ENCODE peak calls at places on chromosomes 6 and 20, in seven cellular contexts. V, I, W, R, K, C and D are unnamed samples.
A peak's percentile ranks its signal among the peaks of the same experiment; 100 is the strongest.

GRCh38 chr20:61886721-61887658 is 178.7 kb downstream of the TAF4 start:
- DNase-seq in R (peak; percentile 28), W (no peak), K (no peak), V (peak; percentile 1), I (peak; percentile 60), C (peak; percentile 51), D (peak; percentile 47)

GRCh38 chr20:14997791-14998190 is 660.4 kb upstream of the FLRT3 start:
- DNase-seq in V (peak; percentile 60), W (no peak), K (no peak), I (no peak), R (no peak), C (no peak), D (no peak)

GRCh38 chr6:340991-341827 is 48.9 kb downstream of the DUSP22 start:
- DNase-seq in V (no peak), I (no peak), R (no peak), K (no peak), C (peak; percentile 52), W (no peak), D (no peak)

GRCh38 chr6:93644611-93645010 is 225.3 kb upstream of the EPHA7 start:
- DNase-seq in W (no peak), V (peak; percentile 3), I (peak; percentile 44), C (no peak), R (no peak), K (no peak), D (no peak)

GRCh38 chr6:116041934-116042333 is 18.8 kb downstream of the FRK start:
- DNase-seq in C (no peak), I (no peak), W (no peak), R (no peak), V (no peak), K (no peak), D (no peak)

GRCh38 chr6:68628156-68628555 is 6.9 kb upstream of the ADGRB3 start:
- DNase-seq in R (no peak), K (no peak), C (no peak), W (no peak), I (no peak), V (no peak), D (no peak)

GRCh38 chr6:116268589-116269293 is 11.0 kb downstream of the TSPYL1 start:
- DNase-seq in R (no peak), I (peak; percentile 78), V (peak; percentile 82), C (no peak), K (no peak), W (no peak), D (no peak)

GRCh38 chr6:125301435-125302391 is at the start of gene HDDC2:
- DNase-seq in W (peak; percentile 93), I (peak; percentile 85), C (peak; percentile 87), V (peak; percentile 78), K (peak; percentile 7), R (peak; percentile 44), D (peak; percentile 85)

GRCh38 chr6:164168595-164168994 is 754.1 kb downstream of the QKI start:
- DNase-seq in K (no peak), I (no peak), R (no peak), C (no peak), V (no peak), W (no peak), D (no peak)

GRCh38 chr20:44659931-44660330 is 8.4 kb upstream of the ADA start:
- DNase-seq in W (no peak), K (no peak), V (no peak), C (no peak), I (no peak), R (no peak), D (no peak)

GRCh38 chr20:43750774-43751166 is 24.0 kb upstream of the GTSF1L start:
- DNase-seq in R (no peak), V (no peak), I (no peak), C (no peak), K (no peak), W (no peak), D (no peak)

GRCh38 chr6:13453771-13454251 is 33.6 kb downstream of the GFOD1 start:
- DNase-seq in V (peak; percentile 77), K (peak; percentile 8), I (no peak), C (no peak), R (no peak), W (no peak), D (no peak)

GRCh38 chr6:131761061-131761761 is 46.6 kb upstream of the ENPP1 start:
- DNase-seq in V (no peak), W (no peak), I (no peak), C (no peak), K (no peak), R (no peak), D (no peak)

GRCh38 chr6:96065211-96065610 is 49.4 kb downstream of the FUT9 start:
- DNase-seq in I (no peak), K (no peak), W (no peak), V (no peak), C (no peak), R (no peak), D (no peak)

GRCh38 chr6:146210406-146211068 is 181.7 kb downstream of the GRM1 start:
- DNase-seq in W (no peak), I (no peak), K (no peak), R (no peak), V (no peak), C (no peak), D (no peak)

GRCh38 chr20:35093245-35093884 is 758 bp upstream of the TRPC4AP start:
- DNase-seq in K (no peak), V (peak; percentile 31), C (no peak), W (no peak), R (no peak), I (peak; percentile 15), D (no peak)

GRCh38 chr20:47358672-47359532 is 2.4 kb upstream of the ZMYND8 start:
- DNase-seq in K (no peak), R (no peak), W (peak; percentile 95), V (peak; percentile 98), I (peak; percentile 92), C (peak; percentile 77), D (peak; percentile 84)

GRCh38 chr20:16952965-16953364 is 204.8 kb downstream of the OTOR start:
- DNase-seq in I (no peak), W (no peak), C (no peak), R (no peak), V (no peak), K (no peak), D (no peak)

GRCh38 chr20:8837396-8837795 is 231.5 kb upstream of the PLCB4 start:
- DNase-seq in C (no peak), I (no peak), V (no peak), W (no peak), R (no peak), K (no peak), D (no peak)

GRCh38 chr6:142913511-142914047 is 31.4 kb downstream of the HIVEP2 start:
- DNase-seq in W (no peak), I (no peak), V (no peak), K (peak; percentile 44), R (peak; percentile 73), C (no peak), D (no peak)

GRCh38 chr6:169689247-169689646 is 12.6 kb downstream of the WDR27 start:
- DNase-seq in W (no peak), K (no peak), V (no peak), I (no peak), R (no peak), C (no peak), D (no peak)

GRCh38 chr20:31989030-31989645 is 21.1 kb upstream of the CCM2L start:
- DNase-seq in I (no peak), V (no peak), W (no peak), K (no peak), C (no peak), R (no peak), D (no peak)

GRCh38 chr6:126542052-126542451 is 202.1 kb downstream of the CENPW start:
- DNase-seq in I (no peak), V (no peak), R (no peak), W (no peak), C (no peak), K (no peak), D (no peak)
- H3K4me3 ChIP-seq in I (no peak overlapping the region), V (no peak overlapping the region), R (no peak overlapping the region), W (no peak overlapping the region), C (no peak overlapping the region), K (no peak overlapping the region), D (no peak overlapping the region)

GRCh38 chr6:16318538-16318937 is 80.2 kb downstream of the GMPR start:
- DNase-seq in C (no peak), W (no peak), R (peak; percentile 25), K (peak; percentile 17), V (no peak), I (no peak), D (no peak)
- H3K4me1 ChIP-seq in C (peaks cover 57% of the 10 kb centered on the region), W (peaks cover 63% of the 10 kb centered on the region), R (peaks cover 65% of the 10 kb centered on the region), K (peaks cover 44% of the 10 kb centered on the region), V (peaks cover 15% of the 10 kb centered on the region), I (peaks cover 19% of the 10 kb centered on the region), D (peaks cover 53% of the 10 kb centered on the region)

GRCh38 chr6:167755461-167755860 is 71.2 kb upstream of the AFDN start:
- DNase-seq in W (no peak), I (no peak), K (no peak), V (no peak), R (no peak), C (no peak), D (no peak)
- H3K4me3 ChIP-seq in W (no peak overlapping the region), I (no peak overlapping the region), K (no peak overlapping the region), V (no peak overlapping the region), R (no peak overlapping the region), C (no peak overlapping the region), D (no peak overlapping the region)

GRCh38 chr20:42183147-42183546 is 565.0 kb upstream of the CHD6 start:
- DNase-seq in C (no peak), I (no peak), W (no peak), V (no peak), K (no peak), R (no peak), D (no peak)
- H3K4me1 ChIP-seq in C (no peaks in the 10 kb centered on the region), I (no peaks in the 10 kb centered on the region), W (no peaks in the 10 kb centered on the region), V (no peaks in the 10 kb centered on the region), K (no peaks in the 10 kb centered on the region), R (no peaks in the 10 kb centered on the region), D (no peaks in the 10 kb centered on the region)

GRCh38 chr6:52834481-52834880 is 6.1 kb downstream of the GSTA5 start:
- DNase-seq in R (no peak), W (no peak), C (no peak), I (no peak), V (no peak), K (no peak), D (no peak)

GRCh38 chr6:52843600-52843999 is 3.0 kb upstream of the GSTA5 start:
- DNase-seq in K (no peak), W (no peak), V (no peak), I (no peak), R (no peak), C (no peak), D (no peak)

GRCh38 chr6:52840763-52841585 is at the start of gene GSTA5:
- DNase-seq in V (no peak), K (no peak), I (no peak), C (no peak), W (peak; percentile 47), R (no peak), D (no peak)

GRCh38 chr6:52839124-52840055 is 1.2 kb downstream of the GSTA5 start:
- DNase-seq in R (peak; percentile 50), W (no peak), C (no peak), V (peak; percentile 65), I (peak; percentile 70), K (peak; percentile 21), D (peak; percentile 42)
- H3K4me3 ChIP-seq in R (no peak overlapping the region), W (no peak overlapping the region), C (no peak overlapping the region), V (no peak overlapping the region), I (no peak overlapping the region), K (no peak overlapping the region), D (no peak overlapping the region)

GRCh38 chr6:33413200-33413599 is 2.4 kb downstream of the PHF1 start:
- DNase-seq in K (no peak), I (no peak), C (no peak), W (no peak), R (no peak), V (no peak), D (no peak)
- H3K4me1 ChIP-seq in K (peaks cover 49% of the 10 kb centered on the region), I (peaks cover 21% of the 10 kb centered on the region), C (peaks cover 17% of the 10 kb centered on the region), W (peaks cover 74% of the 10 kb centered on the region), R (peaks cover 63% of the 10 kb centered on the region), V (peaks cover 24% of the 10 kb centered on the region), D (peaks cover 46% of the 10 kb centered on the region)

GRCh38 chr6:6686748-6687601 is 98.5 kb downstream of the LY86 start:
- DNase-seq in C (peak; percentile 95), R (no peak), K (no peak), W (no peak), V (peak; percentile 96), I (peak; percentile 95), D (peak; percentile 98)
- H3K4me3 ChIP-seq in C (peak overlapping the region; percentile 64), R (no peak overlapping the region), K (no peak overlapping the region), W (peak overlapping the region; percentile 34), V (no peak overlapping the region), I (no peak overlapping the region), D (peak overlapping the region; percentile 25)